ENCODE peak calls at places on chromosomes 5 and 9, in seven cellular contexts. One of them, this sample, is unnamed. For H3K9me3, the result is how much of the 10 kb centered on the place peaks cover.

GRCh38 chr5:139725073-139725830 is 70.4 kb upstream of the PSD2 start:
- DNase-seq in CD8-positive, alpha-beta T cell: no peak
- DNase-seq in Peyer's patch: peak
- DNase-seq in AG04450: peak
- DNase-seq in T-helper 17 cell: no peak
- DNase-seq in ovary: peak
- DNase-seq in naive thymus-derived CD4-positive, alpha-beta T cell: no peak
- DNase-seq in this sample: no peak

GRCh38 chr9:123484130-123484529 is 128.1 kb downstream of the CRB2 start:
- DNase-seq in CD8-positive, alpha-beta T cell: no peak
- DNase-seq in Peyer's patch: peak
- DNase-seq in AG04450: no peak
- DNase-seq in T-helper 17 cell: no peak
- DNase-seq in ovary: no peak
- DNase-seq in naive thymus-derived CD4-positive, alpha-beta T cell: no peak
- DNase-seq in this sample: no peak

GRCh38 chr9:107471562-107471961 is 18.0 kb downstream of the KLF4 start:
- DNase-seq in CD8-positive, alpha-beta T cell: no peak
- DNase-seq in Peyer's patch: no peak
- DNase-seq in AG04450: no peak
- DNase-seq in T-helper 17 cell: no peak
- DNase-seq in ovary: no peak
- DNase-seq in naive thymus-derived CD4-positive, alpha-beta T cell: no peak
- DNase-seq in this sample: no peak

GRCh38 chr9:125915606-125916005 is 168.4 kb downstream of the PBX3 start:
- DNase-seq in CD8-positive, alpha-beta T cell: no peak
- DNase-seq in Peyer's patch: no peak
- DNase-seq in AG04450: no peak
- DNase-seq in T-helper 17 cell: no peak
- DNase-seq in ovary: no peak
- DNase-seq in naive thymus-derived CD4-positive, alpha-beta T cell: no peak
- DNase-seq in this sample: no peak

GRCh38 chr5:59575648-59576290 is 317.8 kb downstream of the PDE4D start:
- DNase-seq in CD8-positive, alpha-beta T cell: no peak
- DNase-seq in Peyer's patch: no peak
- DNase-seq in AG04450: no peak
- DNase-seq in T-helper 17 cell: no peak
- DNase-seq in ovary: no peak
- DNase-seq in naive thymus-derived CD4-positive, alpha-beta T cell: no peak
- DNase-seq in this sample: no peak

GRCh38 chr5:10987881-10988504 is 227.0 kb upstream of the DAP start:
- DNase-seq in CD8-positive, alpha-beta T cell: peak
- DNase-seq in Peyer's patch: peak
- DNase-seq in AG04450: no peak
- DNase-seq in T-helper 17 cell: peak
- DNase-seq in ovary: peak
- DNase-seq in naive thymus-derived CD4-positive, alpha-beta T cell: peak
- DNase-seq in this sample: peak

GRCh38 chr9:110330484-110331115 is 7.1 kb downstream of the TXNDC8 start:
- DNase-seq in CD8-positive, alpha-beta T cell: no peak
- DNase-seq in Peyer's patch: no peak
- DNase-seq in AG04450: no peak
- DNase-seq in T-helper 17 cell: no peak
- DNase-seq in ovary: no peak
- DNase-seq in naive thymus-derived CD4-positive, alpha-beta T cell: no peak
- DNase-seq in this sample: no peak

GRCh38 chr9:104256710-104257091 is 162.6 kb downstream of the SMC2 start:
- DNase-seq in CD8-positive, alpha-beta T cell: no peak
- DNase-seq in Peyer's patch: no peak
- DNase-seq in AG04450: no peak
- DNase-seq in T-helper 17 cell: no peak
- DNase-seq in ovary: no peak
- DNase-seq in naive thymus-derived CD4-positive, alpha-beta T cell: no peak
- DNase-seq in this sample: no peak

DNA sequence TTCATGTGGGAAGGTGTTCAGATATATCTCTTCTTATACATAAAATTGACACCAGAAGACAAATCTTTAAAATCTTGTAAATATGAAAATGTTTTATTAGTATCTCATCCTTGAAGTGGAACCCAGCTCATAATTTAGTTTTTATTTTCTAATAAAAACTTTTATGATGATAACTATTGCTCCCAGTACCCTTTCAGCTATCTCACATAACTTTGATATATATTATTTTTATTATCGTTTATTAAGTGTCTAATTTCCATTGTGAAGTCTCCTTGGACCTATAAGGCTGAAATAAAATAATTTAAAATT is 16.0 kb downstream of the PCDHB15 start:
- DNase-seq in CD8-positive, alpha-beta T cell: no peak
- DNase-seq in Peyer's patch: no peak
- DNase-seq in AG04450: no peak
- DNase-seq in T-helper 17 cell: no peak
- DNase-seq in ovary: no peak
- DNase-seq in naive thymus-derived CD4-positive, alpha-beta T cell: no peak
- DNase-seq in this sample: no peak
- H3K9me3 ChIP-seq in CD8-positive, alpha-beta T cell: under half
- H3K9me3 ChIP-seq in Peyer's patch: half or more
- H3K9me3 ChIP-seq in AG04450: under half
- H3K9me3 ChIP-seq in T-helper 17 cell: under half
- H3K9me3 ChIP-seq in ovary: under half
- H3K9me3 ChIP-seq in naive thymus-derived CD4-positive, alpha-beta T cell: under half
- H3K9me3 ChIP-seq in this sample: under half

GRCh38 chr9:116673375-116673774 is 13.7 kb upstream of the TRIM32 start:
- DNase-seq in CD8-positive, alpha-beta T cell: no peak
- DNase-seq in Peyer's patch: no peak
- DNase-seq in AG04450: no peak
- DNase-seq in T-helper 17 cell: no peak
- DNase-seq in ovary: no peak
- DNase-seq in naive thymus-derived CD4-positive, alpha-beta T cell: no peak
- DNase-seq in this sample: no peak

GRCh38 chr9:116669296-116669695 is 17.8 kb upstream of the TRIM32 start:
- DNase-seq in CD8-positive, alpha-beta T cell: no peak
- DNase-seq in Peyer's patch: no peak
- DNase-seq in AG04450: no peak
- DNase-seq in T-helper 17 cell: no peak
- DNase-seq in ovary: no peak
- DNase-seq in naive thymus-derived CD4-positive, alpha-beta T cell: no peak
- DNase-seq in this sample: no peak

GRCh38 chr9:116671605-116672004 is 15.5 kb upstream of the TRIM32 start:
- DNase-seq in CD8-positive, alpha-beta T cell: no peak
- DNase-seq in Peyer's patch: no peak
- DNase-seq in AG04450: no peak
- DNase-seq in T-helper 17 cell: no peak
- DNase-seq in ovary: no peak
- DNase-seq in naive thymus-derived CD4-positive, alpha-beta T cell: no peak
- DNase-seq in this sample: no peak

DNA sequence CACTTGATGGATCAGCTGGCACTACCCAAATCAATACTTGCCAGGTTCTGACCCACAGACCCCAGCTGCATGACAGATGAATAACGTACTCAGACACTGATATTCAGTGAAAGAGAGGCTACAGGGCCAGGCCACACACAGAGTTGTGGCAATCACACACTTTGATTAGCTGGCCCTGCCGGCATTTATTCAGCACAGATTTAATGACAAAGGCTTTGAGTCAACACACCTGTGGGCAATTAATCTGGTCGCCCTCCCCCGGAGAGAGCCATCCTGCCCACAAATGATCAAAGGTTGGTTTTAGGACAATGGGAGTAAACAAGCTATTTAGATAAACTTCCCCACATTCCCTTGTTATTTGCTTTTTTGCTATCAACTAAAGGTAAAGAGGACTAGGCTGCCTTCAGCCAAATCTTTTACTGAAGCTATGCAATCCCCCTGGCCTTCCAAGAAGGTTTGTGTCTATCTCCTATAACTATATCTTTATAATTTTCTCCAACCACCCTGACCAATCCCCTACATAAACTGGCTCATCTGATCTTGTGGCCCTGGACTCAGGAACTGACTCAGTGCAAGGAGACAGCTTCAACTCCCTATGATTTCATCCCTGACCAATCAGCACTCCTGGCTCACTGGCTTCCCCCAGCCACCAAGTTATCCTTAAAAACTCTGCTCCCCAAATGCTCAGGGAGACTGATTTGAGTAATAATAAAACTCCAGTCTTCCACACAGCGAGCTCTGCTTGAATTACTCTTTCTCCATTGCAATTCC is 12.7 kb upstream of the TRIM32 start:
- DNase-seq in CD8-positive, alpha-beta T cell: no peak
- DNase-seq in Peyer's patch: no peak
- DNase-seq in AG04450: no peak
- DNase-seq in T-helper 17 cell: no peak
- DNase-seq in ovary: no peak
- DNase-seq in naive thymus-derived CD4-positive, alpha-beta T cell: no peak
- DNase-seq in this sample: no peak
- H3K9me3 ChIP-seq in CD8-positive, alpha-beta T cell: under half
- H3K9me3 ChIP-seq in Peyer's patch: under half
- H3K9me3 ChIP-seq in AG04450: under half
- H3K9me3 ChIP-seq in T-helper 17 cell: under half
- H3K9me3 ChIP-seq in ovary: under half
- H3K9me3 ChIP-seq in naive thymus-derived CD4-positive, alpha-beta T cell: under half
- H3K9me3 ChIP-seq in this sample: under half

GRCh38 chr9:112249277-112249676 is 74.2 kb upstream of the SUSD1 start:
- DNase-seq in CD8-positive, alpha-beta T cell: no peak
- DNase-seq in Peyer's patch: no peak
- DNase-seq in AG04450: no peak
- DNase-seq in T-helper 17 cell: no peak
- DNase-seq in ovary: no peak
- DNase-seq in naive thymus-derived CD4-positive, alpha-beta T cell: no peak
- DNase-seq in this sample: no peak

GRCh38 chr9:112245126-112245525 is 70.0 kb upstream of the SUSD1 start:
- DNase-seq in CD8-positive, alpha-beta T cell: no peak
- DNase-seq in Peyer's patch: no peak
- DNase-seq in AG04450: no peak
- DNase-seq in T-helper 17 cell: no peak
- DNase-seq in ovary: no peak
- DNase-seq in naive thymus-derived CD4-positive, alpha-beta T cell: no peak
- DNase-seq in this sample: no peak

GRCh38 chr9:112247090-112247489 is 72.0 kb upstream of the SUSD1 start:
- DNase-seq in CD8-positive, alpha-beta T cell: no peak
- DNase-seq in Peyer's patch: no peak
- DNase-seq in AG04450: no peak
- DNase-seq in T-helper 17 cell: no peak
- DNase-seq in ovary: no peak
- DNase-seq in naive thymus-derived CD4-positive, alpha-beta T cell: no peak
- DNase-seq in this sample: no peak

GRCh38 chr9:112252194-112252593 is 77.1 kb upstream of the SUSD1 start:
- DNase-seq in CD8-positive, alpha-beta T cell: no peak
- DNase-seq in Peyer's patch: no peak
- DNase-seq in AG04450: no peak
- DNase-seq in T-helper 17 cell: no peak
- DNase-seq in ovary: no peak
- DNase-seq in naive thymus-derived CD4-positive, alpha-beta T cell: no peak
- DNase-seq in this sample: no peak

GRCh38 chr9:112248722-112249121 is 73.6 kb upstream of the SUSD1 start:
- DNase-seq in CD8-positive, alpha-beta T cell: no peak
- DNase-seq in Peyer's patch: no peak
- DNase-seq in AG04450: no peak
- DNase-seq in T-helper 17 cell: no peak
- DNase-seq in ovary: no peak
- DNase-seq in naive thymus-derived CD4-positive, alpha-beta T cell: no peak
- DNase-seq in this sample: no peak
- H3K9me3 ChIP-seq in CD8-positive, alpha-beta T cell: under half
- H3K9me3 ChIP-seq in Peyer's patch: under half
- H3K9me3 ChIP-seq in AG04450: under half
- H3K9me3 ChIP-seq in T-helper 17 cell: under half
- H3K9me3 ChIP-seq in ovary: under half
- H3K9me3 ChIP-seq in naive thymus-derived CD4-positive, alpha-beta T cell: under half
- H3K9me3 ChIP-seq in this sample: under half

DNA sequence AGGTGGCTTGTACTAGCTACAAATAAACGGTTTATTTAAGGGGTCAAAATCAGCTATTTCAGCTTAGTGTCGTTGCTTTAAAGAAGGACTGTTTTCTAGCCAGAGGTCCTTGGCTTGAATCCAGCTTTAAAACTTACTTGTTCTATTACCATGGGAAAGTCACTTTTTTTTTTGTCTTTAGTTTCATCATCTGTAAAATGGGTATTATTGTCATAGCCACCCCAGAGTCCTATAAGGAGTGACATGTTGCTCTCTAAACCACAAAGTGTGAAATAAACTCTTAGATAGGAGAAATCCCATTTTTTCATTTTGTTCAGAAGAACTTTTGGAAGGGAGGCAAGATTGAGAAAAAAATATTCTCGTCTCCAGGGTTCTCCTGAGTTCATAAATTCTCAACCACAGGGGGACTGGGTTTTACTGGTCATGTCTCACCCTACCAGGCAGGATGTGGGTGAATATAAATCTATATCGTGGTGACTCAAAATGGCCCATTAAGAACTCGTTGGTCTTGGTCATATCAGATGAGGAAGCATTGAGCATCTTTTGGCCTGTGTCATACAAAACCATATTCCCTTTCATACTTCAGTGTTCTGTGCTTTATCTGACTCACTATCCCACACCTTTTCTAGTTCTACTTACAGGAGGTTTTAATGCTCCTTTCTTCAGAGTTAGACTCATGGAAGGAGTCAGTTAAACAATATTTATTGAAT is 202.7 kb upstream of the NR3C1 start:
- DNase-seq in CD8-positive, alpha-beta T cell: no peak
- DNase-seq in Peyer's patch: no peak
- DNase-seq in AG04450: no peak
- DNase-seq in T-helper 17 cell: no peak
- DNase-seq in ovary: no peak
- DNase-seq in naive thymus-derived CD4-positive, alpha-beta T cell: no peak
- DNase-seq in this sample: no peak
- H3K9me3 ChIP-seq in CD8-positive, alpha-beta T cell: under half
- H3K9me3 ChIP-seq in Peyer's patch: under half
- H3K9me3 ChIP-seq in AG04450: under half
- H3K9me3 ChIP-seq in T-helper 17 cell: under half
- H3K9me3 ChIP-seq in ovary: under half
- H3K9me3 ChIP-seq in naive thymus-derived CD4-positive, alpha-beta T cell: under half
- H3K9me3 ChIP-seq in this sample: under half

GRCh38 chr9:8365029-8365428 is 565.5 kb upstream of the DMAC1 start:
- DNase-seq in CD8-positive, alpha-beta T cell: no peak
- DNase-seq in Peyer's patch: no peak
- DNase-seq in AG04450: peak
- DNase-seq in T-helper 17 cell: no peak
- DNase-seq in ovary: no peak
- DNase-seq in naive thymus-derived CD4-positive, alpha-beta T cell: no peak
- DNase-seq in this sample: no peak

GRCh38 chr9:8364021-8364782 is 564.6 kb upstream of the DMAC1 start:
- DNase-seq in CD8-positive, alpha-beta T cell: no peak
- DNase-seq in Peyer's patch: no peak
- DNase-seq in AG04450: no peak
- DNase-seq in T-helper 17 cell: no peak
- DNase-seq in ovary: no peak
- DNase-seq in naive thymus-derived CD4-positive, alpha-beta T cell: no peak
- DNase-seq in this sample: no peak

GRCh38 chr9:8362250-8362649 is 562.7 kb upstream of the DMAC1 start:
- DNase-seq in CD8-positive, alpha-beta T cell: no peak
- DNase-seq in Peyer's patch: no peak
- DNase-seq in AG04450: no peak
- DNase-seq in T-helper 17 cell: no peak
- DNase-seq in ovary: no peak
- DNase-seq in naive thymus-derived CD4-positive, alpha-beta T cell: no peak
- DNase-seq in this sample: no peak

GRCh38 chr9:8365466-8366160 is 566.0 kb upstream of the DMAC1 start:
- DNase-seq in CD8-positive, alpha-beta T cell: no peak
- DNase-seq in Peyer's patch: no peak
- DNase-seq in AG04450: no peak
- DNase-seq in T-helper 17 cell: no peak
- DNase-seq in ovary: no peak
- DNase-seq in naive thymus-derived CD4-positive, alpha-beta T cell: no peak
- DNase-seq in this sample: no peak

GRCh38 chr9:8366161-8366926 is 566.8 kb upstream of the DMAC1 start:
- DNase-seq in CD8-positive, alpha-beta T cell: no peak
- DNase-seq in Peyer's patch: no peak
- DNase-seq in AG04450: no peak
- DNase-seq in T-helper 17 cell: no peak
- DNase-seq in ovary: no peak
- DNase-seq in naive thymus-derived CD4-positive, alpha-beta T cell: no peak
- DNase-seq in this sample: no peak
- H3K9me3 ChIP-seq in CD8-positive, alpha-beta T cell: under half
- H3K9me3 ChIP-seq in Peyer's patch: under half
- H3K9me3 ChIP-seq in AG04450: under half
- H3K9me3 ChIP-seq in T-helper 17 cell: under half
- H3K9me3 ChIP-seq in ovary: under half
- H3K9me3 ChIP-seq in naive thymus-derived CD4-positive, alpha-beta T cell: under half
- H3K9me3 ChIP-seq in this sample: under half